ENCODE peak calls at places on chromosomes 7 and 10, in seven cellular contexts. One of them, this sample, is unnamed.

GRCh38 chr7:50261593-50261992 is 42.9 kb upstream of the IKZF1 start:
- DNase-seq in left lung: no peak
- DNase-seq in fibroblast of mammary gland: no peak
- DNase-seq in esophagus squamous epithelium: no peak
- DNase-seq in stomach: no peak
- DNase-seq in PC-9: no peak
- DNase-seq in neural progenitor cell: no peak
- DNase-seq in this sample: no peak

GRCh38 chr7:98423043-98423442 is 22.2 kb upstream of the BAIAP2L1 start:
- DNase-seq in left lung: no peak
- DNase-seq in fibroblast of mammary gland: peak; percentile 55
- DNase-seq in esophagus squamous epithelium: no peak
- DNase-seq in stomach: no peak
- DNase-seq in PC-9: no peak
- DNase-seq in neural progenitor cell: no peak
- DNase-seq in this sample: no peak

GRCh38 chr7:6290345-6290744 is 17.9 kb upstream of the CYTH3 start:
- DNase-seq in left lung: no peak
- DNase-seq in fibroblast of mammary gland: peak; percentile 41
- DNase-seq in esophagus squamous epithelium: no peak
- DNase-seq in stomach: no peak
- DNase-seq in PC-9: peak; percentile 88
- DNase-seq in neural progenitor cell: no peak
- DNase-seq in this sample: no peak

GRCh38 chr7:101362334-101363195 is at the start of gene COL26A1:
- DNase-seq in left lung: no peak
- DNase-seq in fibroblast of mammary gland: no peak
- DNase-seq in esophagus squamous epithelium: no peak
- DNase-seq in stomach: peak; percentile 53
- DNase-seq in PC-9: peak; percentile 37
- DNase-seq in neural progenitor cell: peak; percentile 83
- DNase-seq in this sample: peak; percentile 75

GRCh38 chr7:47254081-47255006 is 327.6 kb downstream of the TNS3 start:
- DNase-seq in left lung: peak; percentile 75
- DNase-seq in fibroblast of mammary gland: peak; percentile 48
- DNase-seq in esophagus squamous epithelium: no peak
- DNase-seq in stomach: peak; percentile 84
- DNase-seq in PC-9: peak; percentile 79
- DNase-seq in neural progenitor cell: peak; percentile 92
- DNase-seq in this sample: peak; percentile 90

GRCh38 chr10:116961305-116962251 is 43.4 kb downstream of the SHTN1 start:
- DNase-seq in left lung: no peak
- DNase-seq in fibroblast of mammary gland: no peak
- DNase-seq in esophagus squamous epithelium: no peak
- DNase-seq in stomach: no peak
- DNase-seq in PC-9: no peak
- DNase-seq in neural progenitor cell: no peak
- DNase-seq in this sample: no peak

GRCh38 chr10:30637881-30638467 is 8.4 kb upstream of the LYZL2 start:
- DNase-seq in left lung: no peak
- DNase-seq in fibroblast of mammary gland: peak; percentile 94
- DNase-seq in esophagus squamous epithelium: no peak
- DNase-seq in stomach: no peak
- DNase-seq in PC-9: peak; percentile 46
- DNase-seq in neural progenitor cell: no peak
- DNase-seq in this sample: no peak

GRCh38 chr10:47400251-47400650 is 16.2 kb upstream of the ZNF488 start:
- DNase-seq in left lung: no peak
- DNase-seq in fibroblast of mammary gland: no peak
- DNase-seq in esophagus squamous epithelium: no peak
- DNase-seq in stomach: no peak
- DNase-seq in PC-9: no peak
- DNase-seq in neural progenitor cell: no peak
- DNase-seq in this sample: no peak

GRCh38 chr10:98357208-98357836 is 57.7 kb downstream of the PYROXD2 start:
- DNase-seq in left lung: no peak
- DNase-seq in fibroblast of mammary gland: peak; percentile 90
- DNase-seq in esophagus squamous epithelium: no peak
- DNase-seq in stomach: no peak
- DNase-seq in PC-9: no peak
- DNase-seq in neural progenitor cell: no peak
- DNase-seq in this sample: no peak

GRCh38 chr10:133567609-133568286 is 2.4 kb upstream of the SYCE1 start:
- DNase-seq in left lung: no peak
- DNase-seq in fibroblast of mammary gland: no peak
- DNase-seq in esophagus squamous epithelium: no peak
- DNase-seq in stomach: no peak
- DNase-seq in PC-9: no peak
- DNase-seq in neural progenitor cell: no peak
- DNase-seq in this sample: no peak

GRCh38 chr7:43791-44540 is 148.4 kb upstream of the FAM20C start:
- DNase-seq in left lung: no peak
- DNase-seq in fibroblast of mammary gland: no peak
- DNase-seq in esophagus squamous epithelium: no peak
- DNase-seq in stomach: no peak
- DNase-seq in PC-9: no peak
- DNase-seq in neural progenitor cell: no peak
- DNase-seq in this sample: no peak

GRCh38 chr7:33024189-33024757 is 38.3 kb downstream of the NT5C3A start:
- DNase-seq in left lung: no peak
- DNase-seq in fibroblast of mammary gland: no peak
- DNase-seq in esophagus squamous epithelium: no peak
- DNase-seq in stomach: no peak
- DNase-seq in PC-9: no peak
- DNase-seq in neural progenitor cell: no peak
- DNase-seq in this sample: no peak

GRCh38 chr10:119251315-119251708 is 43.9 kb downstream of the GRK5 start:
- DNase-seq in left lung: no peak
- DNase-seq in fibroblast of mammary gland: peak; percentile 94
- DNase-seq in esophagus squamous epithelium: no peak
- DNase-seq in stomach: no peak
- DNase-seq in PC-9: no peak
- DNase-seq in neural progenitor cell: no peak
- DNase-seq in this sample: no peak

GRCh38 chr10:114720685-114721278 is 62.7 kb upstream of the ABLIM1 start:
- DNase-seq in left lung: no peak
- DNase-seq in fibroblast of mammary gland: no peak
- DNase-seq in esophagus squamous epithelium: no peak
- DNase-seq in stomach: peak; percentile 37
- DNase-seq in PC-9: no peak
- DNase-seq in neural progenitor cell: no peak
- DNase-seq in this sample: no peak

GRCh38 chr7:135536160-135536559 is 21.6 kb upstream of the NUP205 start:
- DNase-seq in left lung: no peak
- DNase-seq in fibroblast of mammary gland: peak; percentile 80
- DNase-seq in esophagus squamous epithelium: no peak
- DNase-seq in stomach: no peak
- DNase-seq in PC-9: no peak
- DNase-seq in neural progenitor cell: no peak
- DNase-seq in this sample: no peak

GRCh38 chr10:22321831-22322662 is 1.1 kb downstream of the BMI1 start:
- DNase-seq in left lung: peak; percentile 33
- DNase-seq in fibroblast of mammary gland: no peak
- DNase-seq in esophagus squamous epithelium: no peak
- DNase-seq in stomach: no peak
- DNase-seq in PC-9: peak; percentile 12
- DNase-seq in neural progenitor cell: peak; percentile 70
- DNase-seq in this sample: peak; percentile 47

GRCh38 chr10:74982634-74982982 is 128.8 kb upstream of the SAMD8 start:
- DNase-seq in left lung: no peak
- DNase-seq in fibroblast of mammary gland: no peak
- DNase-seq in esophagus squamous epithelium: no peak
- DNase-seq in stomach: no peak
- DNase-seq in PC-9: no peak
- DNase-seq in neural progenitor cell: no peak
- DNase-seq in this sample: no peak

DNA sequence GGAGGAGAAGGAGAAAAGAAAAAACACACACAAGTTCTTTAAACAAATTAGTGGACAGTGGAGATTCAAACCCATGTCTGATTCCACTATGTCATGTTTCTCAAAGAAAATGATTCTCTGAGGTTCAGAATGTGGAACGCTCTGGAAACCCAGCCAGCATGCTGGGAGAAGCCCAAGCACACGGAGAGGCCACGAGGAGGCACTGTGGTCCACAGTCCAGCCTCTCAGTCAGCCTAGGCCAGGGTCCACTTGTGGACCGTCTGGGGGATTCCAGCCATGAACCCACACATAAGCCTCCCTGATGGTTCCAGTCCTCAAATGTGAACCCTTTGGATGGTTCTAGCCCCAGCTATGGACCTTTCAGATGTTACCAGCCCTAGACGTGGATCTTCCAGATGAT is 73.4 kb downstream of the CAV1 start:
- DNase-seq in left lung: no peak
- DNase-seq in fibroblast of mammary gland: no peak
- DNase-seq in esophagus squamous epithelium: no peak
- DNase-seq in stomach: no peak
- DNase-seq in PC-9: no peak
- DNase-seq in neural progenitor cell: peak; percentile 11
- DNase-seq in this sample: no peak
- TF ChIP-seq CTCF in left lung: no peak
- TF ChIP-seq CTCF in fibroblast of mammary gland: peak; percentile 54
- TF ChIP-seq CTCF in esophagus squamous epithelium: no peak
- TF ChIP-seq CTCF in stomach: no peak
- TF ChIP-seq CTCF in PC-9: no peak
- TF ChIP-seq CTCF in neural progenitor cell: peak; percentile 31
- TF ChIP-seq CTCF in this sample: no peak

GRCh38 chr7:1545417-1546246 is 10.4 kb downstream of the TMEM184A start:
- DNase-seq in left lung: no peak
- DNase-seq in fibroblast of mammary gland: no peak
- DNase-seq in esophagus squamous epithelium: no peak
- DNase-seq in stomach: no peak
- DNase-seq in PC-9: no peak
- DNase-seq in neural progenitor cell: no peak
- DNase-seq in this sample: no peak
- TF ChIP-seq CTCF in left lung: no peak
- TF ChIP-seq CTCF in fibroblast of mammary gland: no peak
- TF ChIP-seq CTCF in esophagus squamous epithelium: no peak
- TF ChIP-seq CTCF in stomach: no peak
- TF ChIP-seq CTCF in PC-9: peak; percentile 53
- TF ChIP-seq CTCF in neural progenitor cell: no peak
- TF ChIP-seq CTCF in this sample: no peak

DNA sequence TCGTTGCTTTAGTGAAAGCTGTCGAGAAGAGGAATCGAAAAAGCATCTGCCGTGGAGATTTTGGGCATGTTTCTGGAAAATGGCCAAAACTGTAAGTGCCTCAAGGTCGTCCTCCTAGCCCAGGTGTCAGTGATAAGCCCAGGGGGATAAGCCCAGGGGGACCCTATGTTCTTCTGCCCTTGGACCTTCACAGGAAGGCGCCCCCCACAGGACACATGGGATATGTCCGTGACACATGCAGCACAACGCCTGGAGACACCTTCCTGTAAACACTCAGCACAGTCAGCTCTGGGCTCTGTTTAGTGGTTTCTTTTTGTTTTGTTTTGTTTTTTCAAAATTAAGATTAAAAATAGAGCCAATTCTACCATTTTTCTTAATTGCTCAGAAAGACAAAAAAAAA is 272.7 kb downstream of the KLF6 start:
- DNase-seq in left lung: no peak
- DNase-seq in fibroblast of mammary gland: no peak
- DNase-seq in esophagus squamous epithelium: no peak
- DNase-seq in stomach: no peak
- DNase-seq in PC-9: no peak
- DNase-seq in neural progenitor cell: no peak
- DNase-seq in this sample: no peak
- TF ChIP-seq CTCF in left lung: no peak
- TF ChIP-seq CTCF in fibroblast of mammary gland: peak; percentile 18
- TF ChIP-seq CTCF in esophagus squamous epithelium: no peak
- TF ChIP-seq CTCF in stomach: no peak
- TF ChIP-seq CTCF in PC-9: no peak
- TF ChIP-seq CTCF in neural progenitor cell: no peak
- TF ChIP-seq CTCF in this sample: no peak

DNA sequence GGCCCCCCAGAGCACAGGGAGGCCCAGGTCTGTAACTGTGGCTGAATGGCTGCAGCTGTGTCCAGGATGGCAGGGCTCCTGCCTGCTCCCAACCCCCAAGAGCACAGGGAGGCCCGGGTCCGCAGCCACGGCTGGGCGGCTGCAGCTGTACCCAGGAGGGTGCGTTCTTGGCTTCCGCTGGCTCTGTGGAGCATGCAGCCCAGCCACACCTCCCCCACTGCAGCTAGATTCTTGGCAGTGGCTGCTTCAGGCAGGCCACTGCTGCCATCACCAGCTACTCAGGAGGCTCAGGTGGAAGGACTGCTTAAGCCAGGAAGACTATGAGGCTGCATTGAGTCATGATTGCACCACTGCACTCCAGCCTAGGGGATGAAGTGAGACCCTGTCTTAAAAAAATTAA is 27.9 kb downstream of the C7orf25 start:
- DNase-seq in left lung: peak; percentile 73
- DNase-seq in fibroblast of mammary gland: peak; percentile 33
- DNase-seq in esophagus squamous epithelium: no peak
- DNase-seq in stomach: no peak
- DNase-seq in PC-9: no peak
- DNase-seq in neural progenitor cell: peak; percentile 28
- DNase-seq in this sample: peak; percentile 51
- TF ChIP-seq CTCF in left lung: no peak
- TF ChIP-seq CTCF in fibroblast of mammary gland: no peak
- TF ChIP-seq CTCF in esophagus squamous epithelium: no peak
- TF ChIP-seq CTCF in stomach: no peak
- TF ChIP-seq CTCF in PC-9: no peak
- TF ChIP-seq CTCF in neural progenitor cell: no peak
- TF ChIP-seq CTCF in this sample: no peak

DNA sequence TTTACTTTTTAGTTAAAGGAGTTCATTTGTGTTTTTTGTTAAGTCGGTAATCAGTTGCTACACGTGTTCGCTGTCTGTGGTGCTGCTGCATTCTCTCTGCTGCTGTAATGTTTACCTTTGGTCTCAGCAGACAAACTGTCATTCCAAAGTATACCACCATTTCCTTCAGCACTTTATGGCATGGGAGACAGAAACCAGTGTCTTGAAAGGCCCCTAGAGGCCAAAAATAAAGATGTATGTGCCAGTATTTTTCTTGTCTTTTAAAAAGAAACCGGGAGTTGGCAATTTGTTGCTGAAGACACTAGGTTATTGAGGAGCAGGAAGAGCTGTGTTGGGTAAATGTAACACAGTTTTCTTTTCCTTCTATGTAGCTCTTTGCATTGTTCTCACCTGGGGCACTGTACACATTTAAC is 24.1 kb downstream of the ZNF92 start:
- DNase-seq in left lung: no peak
- DNase-seq in fibroblast of mammary gland: no peak
- DNase-seq in esophagus squamous epithelium: no peak
- DNase-seq in stomach: no peak
- DNase-seq in PC-9: no peak
- DNase-seq in neural progenitor cell: no peak
- DNase-seq in this sample: no peak
- TF ChIP-seq CTCF in left lung: no peak
- TF ChIP-seq CTCF in fibroblast of mammary gland: no peak
- TF ChIP-seq CTCF in esophagus squamous epithelium: no peak
- TF ChIP-seq CTCF in stomach: no peak
- TF ChIP-seq CTCF in PC-9: no peak
- TF ChIP-seq CTCF in neural progenitor cell: no peak
- TF ChIP-seq CTCF in this sample: no peak